ENCODE peak calls at places on chromosome 11, in nine cellular contexts. L is cardiac fibroblast; O is activated CD4-positive, alpha-beta T cell treated with anti-CD3 and anti-CD28 coated beads, Interleukin-2, amount 50 U/mL, for 24 hours; M is HEK293T; E is body of pancreas; R is GM23248; D is naive thymus-derived CD8-positive, alpha-beta T cell; U is lower leg skin; K is thoracic aorta. H is an unnamed sample.

GRCh38 chr11:120637131-120637530 is 125.6 kb downstream of the GRIK4 start:
- DNase-seq in L (no peak), D (no peak), U (no peak), M (no peak), O (no peak), E (no peak), R (no peak), K (no peak), H (no peak)

GRCh38 chr11:114379394-114380069 is 20.8 kb downstream of the C11orf71 start:
- DNase-seq in U (no peak), E (no peak), M (no peak), O (no peak), D (no peak), K (no peak), R (no peak), L (no peak), H (no peak)

GRCh38 chr11:70759846-70760245 is 361.5 kb downstream of the CTTN start:
- DNase-seq in E (no peak), U (no peak), R (no peak), L (no peak), M (no peak), D (no peak), O (no peak), K (no peak), H (no peak)

GRCh38 chr11:1086171-1087102 is 11.8 kb downstream of the MUC2 start:
- DNase-seq in L (no peak), D (peak; percentile 48), M (no peak), K (no peak), O (no peak), R (no peak), U (no peak), E (peak; percentile 33), H (no peak)

GRCh38 chr11:127307700-127308099 is 307.1 kb upstream of the KIRREL3 start:
- DNase-seq in L (no peak), O (no peak), M (no peak), U (no peak), D (no peak), K (no peak), E (no peak), R (no peak), H (no peak)

GRCh38 chr11:117919326-117920275 is 9.6 kb downstream of the TMPRSS13 start:
- DNase-seq in D (peak; percentile 21), E (no peak), U (peak; percentile 42), K (no peak), R (no peak), O (no peak), M (no peak), L (no peak), H (no peak)

GRCh38 chr11:107606122-107606521 is 15.2 kb downstream of the ELMOD1 start:
- DNase-seq in O (no peak), L (no peak), K (no peak), R (no peak), M (no peak), U (no peak), D (no peak), E (no peak), H (no peak)

GRCh38 chr11:117793521-117793920 is 3.5 kb downstream of the DSCAML1 start:
- DNase-seq in D (no peak), O (no peak), M (no peak), U (no peak), K (no peak), E (no peak), R (no peak), L (no peak), H (no peak)

GRCh38 chr11:36075053-36075452 is 131.2 kb downstream of the LDLRAD3 start:
- DNase-seq in O (no peak), K (no peak), D (no peak), U (no peak), M (no peak), R (peak; percentile 82), L (peak; percentile 86), E (no peak), H (no peak)

GRCh38 chr11:70477607-70478006 is 79.3 kb downstream of the CTTN start:
- DNase-seq in D (no peak), R (no peak), E (no peak), U (no peak), K (no peak), L (no peak), O (no peak), M (no peak), H (no peak)

GRCh38 chr11:118100691-118101232 is 14.0 kb upstream of the SMIM35 start:
- DNase-seq in R (no peak), K (no peak), D (no peak), O (no peak), E (no peak), M (no peak), U (no peak), L (no peak), H (no peak)

GRCh38 chr11:12408156-12408770 is 30.9 kb downstream of the PARVA start:
- DNase-seq in K (no peak), M (no peak), U (no peak), O (no peak), R (no peak), D (no peak), E (no peak), L (no peak), H (no peak)

GRCh38 chr11:128957204-128957482 is 14.5 kb upstream of the TP53AIP1 start:
- DNase-seq in K (no peak), R (no peak), U (no peak), O (no peak), D (no peak), M (no peak), E (no peak), L (no peak), H (no peak)

GRCh38 chr11:35580397-35580781 is 37.9 kb upstream of the FJX1 start:
- DNase-seq in E (no peak), L (no peak), U (no peak), K (no peak), O (no peak), M (no peak), R (no peak), D (no peak), H (no peak)

GRCh38 chr11:119155733-119156492 is 7.1 kb downstream of the ABCG4 start:
- DNase-seq in L (no peak), D (no peak), K (no peak), R (peak; percentile 35), U (no peak), E (peak; percentile 33), O (no peak), M (no peak), H (no peak)

GRCh38 chr11:110972640-110973039 is 260.4 kb upstream of the ARHGAP20 start:
- DNase-seq in D (no peak), L (peak; percentile 92), E (no peak), K (no peak), O (no peak), R (peak; percentile 95), U (no peak), M (no peak), H (no peak)

GRCh38 chr11:64088159-64089026 is 52.7 kb downstream of the FLRT1 start:
- DNase-seq in E (no peak), R (no peak), K (no peak), L (no peak), U (no peak), O (no peak), M (peak; percentile 56), D (no peak), H (peak; percentile 47)

GRCh38 chr11:46238078-46238966 is 39.1 kb upstream of the CREB3L1 start:
- DNase-seq in D (peak; percentile 73), L (peak; percentile 62), K (no peak), U (peak; percentile 93), M (peak; percentile 63), E (peak; percentile 72), O (peak; percentile 25), R (peak; percentile 87), H (peak; percentile 86)

GRCh38 chr11:19664896-19665548 is 47.6 kb upstream of the NAV2 start:
- DNase-seq in E (no peak), U (no peak), K (no peak), L (peak; percentile 70), R (peak; percentile 75), M (no peak), O (no peak), D (no peak), H (no peak)

GRCh38 chr11:86551693-86552092 is 120.7 kb downstream of the ME3 start:
- DNase-seq in R (no peak), U (no peak), K (no peak), E (no peak), M (no peak), D (no peak), O (no peak), L (no peak), H (no peak)

GRCh38 chr11:93123351-93123898 is 74.4 kb downstream of the SLC36A4 start:
- DNase-seq in D (no peak), L (peak; percentile 22), E (peak; percentile 94), K (no peak), M (no peak), R (peak; percentile 7), O (no peak), U (no peak), H (no peak)

GRCh38 chr11:111602865-111603632 is 800 bp downstream of the SIK2 start:
- DNase-seq in E (peak; percentile 55), M (peak; percentile 31), R (peak; percentile 64), K (no peak), L (peak; percentile 41), D (peak; percentile 68), O (peak; percentile 3), U (no peak), H (peak; percentile 50)

GRCh38 chr11:130202818-130203671 is 43.5 kb downstream of the ST14 start:
- DNase-seq in L (no peak), D (peak; percentile 58), M (no peak), R (no peak), E (peak; percentile 4), O (no peak), K (no peak), U (no peak), H (no peak)

GRCh38 chr11:13595166-13595565 is 73.3 kb upstream of the FAR1 start:
- DNase-seq in O (no peak), R (peak; percentile 48), D (no peak), M (no peak), K (no peak), E (no peak), U (no peak), L (peak; percentile 35), H (no peak)